ENCODE peak calls at places on chromosomes 16 and 17, in ten cellular contexts. K, A, M, P, V, W, I, B, N and Y are unnamed samples. For H3K27me3, the result is how much of the 10 kb centered on the place peaks cover.

GRCh38 chr16:51164574-51164973 is 13.5 kb upstream of the SALL1 start:
- DNase-seq in A (no peak), V (no peak), W (no peak), K (no peak), M (no peak), B (no peak), N (no peak), P (no peak), I (no peak), Y (no peak)

GRCh38 chr16:58414938-58415451 is 22.7 kb downstream of the GINS3 start:
- DNase-seq in K (peak), W (no peak), M (no peak), B (peak), N (peak), P (no peak), V (no peak), I (no peak), A (no peak), Y (no peak)

GRCh38 chr16:71339481-71340171 is 18.9 kb upstream of the CALB2 start:
- DNase-seq in M (no peak), K (no peak), V (no peak), I (no peak), N (no peak), W (no peak), A (no peak), P (no peak), B (no peak), Y (no peak)

GRCh38 chr17:31510273-31511175 is 119.0 kb downstream of the RAB11FIP4 start:
- DNase-seq in W (no peak), M (no peak), B (peak), K (no peak), I (no peak), N (peak), A (peak), V (peak), P (no peak), Y (no peak)

GRCh38 chr17:28216528-28216927 is 102.5 kb upstream of the TMEM97 start:
- DNase-seq in I (no peak), B (peak), M (no peak), V (no peak), K (peak), P (no peak), W (no peak), A (no peak), N (no peak), Y (no peak)

GRCh38 chr16:50989047-50989446 is 162.0 kb downstream of the SALL1 start:
- DNase-seq in V (no peak), N (no peak), B (no peak), W (no peak), P (no peak), K (no peak), M (no peak), A (no peak), I (no peak), Y (no peak)

GRCh38 chr17:40022961-40023541 is 7.8 kb downstream of the CSF3 start:
- DNase-seq in N (no peak), B (no peak), W (peak), K (no peak), A (no peak), P (no peak), M (no peak), I (no peak), V (no peak), Y (no peak)

GRCh38 chr16:48901712-48902374 is 291.9 kb upstream of the N4BP1 start:
- DNase-seq in B (no peak), M (no peak), K (no peak), P (no peak), I (peak), A (no peak), N (no peak), V (no peak), W (peak), Y (no peak)

GRCh38 chr17:27446569-27447301 is 9.5 kb upstream of the KSR1 start:
- DNase-seq in N (no peak), P (no peak), V (no peak), W (no peak), B (peak), A (no peak), I (no peak), K (peak), M (no peak), Y (no peak)

GRCh38 chr16:10859020-10859419 is 18.0 kb upstream of the CIITA start:
- DNase-seq in A (no peak), V (no peak), I (no peak), K (no peak), W (no peak), B (no peak), M (no peak), N (no peak), P (no peak), Y (no peak)

GRCh38 chr17:79888009-79888540 is 48.8 kb upstream of the CBX4 start:
- DNase-seq in N (no peak), I (no peak), M (no peak), B (no peak), K (no peak), W (peak), P (no peak), V (no peak), A (peak), Y (no peak)

GRCh38 chr16:88769617-88770458 is 15.2 kb downstream of the PIEZO1 start:
- DNase-seq in M (no peak), P (peak), A (no peak), I (no peak), W (peak), K (no peak), V (no peak), B (no peak), N (no peak), Y (no peak)

GRCh38 chr16:20898938-20899502 is 1.1 kb downstream of the DCUN1D3 start:
- DNase-seq in W (no peak), N (no peak), I (no peak), A (no peak), P (no peak), K (peak), B (peak), M (no peak), V (no peak), Y (no peak)

GRCh38 chr17:64398330-64398729 is 7.7 kb upstream of the PECAM1 start:
- DNase-seq in N (no peak), B (no peak), K (no peak), W (no peak), I (no peak), P (no peak), V (no peak), M (no peak), A (peak), Y (no peak)

GRCh38 chr16:23709536-23709935 is 3.5 kb downstream of the ERN2 start:
- DNase-seq in N (no peak), B (no peak), W (no peak), M (no peak), V (no peak), K (no peak), A (peak), I (no peak), P (no peak), Y (no peak)
- H3K27me3 ChIP-seq in N (under half), B (under half), W (under half), M (under half), V (under half), K (under half), A (under half), I (under half), P (under half), Y (under half)

DNA sequence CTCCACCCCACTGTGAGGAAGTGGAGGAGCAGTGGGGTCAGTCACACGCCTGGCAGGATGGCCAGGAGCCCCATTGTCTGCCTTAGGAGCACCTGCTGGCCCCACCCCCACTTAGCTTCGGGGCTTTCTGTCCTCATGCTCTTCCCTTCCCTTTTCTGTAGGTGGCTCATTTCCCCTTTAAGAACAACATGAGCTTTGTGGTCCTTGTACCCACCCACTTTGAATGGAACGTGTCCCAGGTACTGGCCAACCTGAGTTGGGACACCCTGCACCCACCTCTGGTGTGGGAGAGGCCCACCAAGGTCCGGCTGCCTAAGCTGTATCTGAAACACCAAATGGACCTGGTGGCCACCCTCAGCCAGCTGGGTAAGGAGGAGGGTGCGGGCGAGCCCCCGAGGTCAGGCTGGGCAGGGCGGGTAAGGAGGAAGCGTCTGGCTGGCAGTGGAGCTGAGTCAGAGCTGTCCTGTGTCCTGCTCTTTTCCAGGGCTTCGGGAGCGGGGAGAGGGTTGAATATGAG is 9.4 kb upstream of the SERPINF1 start:
- DNase-seq in N (no peak), M (no peak), I (peak), V (no peak), K (no peak), W (peak), P (no peak), B (no peak), A (peak), Y (no peak)
- H3K4me3 ChIP-seq in N (no peak), M (peak), I (peak), V (no peak), K (no peak), W (no peak), P (no peak), B (no peak), A (no peak), Y (peak)

DNA sequence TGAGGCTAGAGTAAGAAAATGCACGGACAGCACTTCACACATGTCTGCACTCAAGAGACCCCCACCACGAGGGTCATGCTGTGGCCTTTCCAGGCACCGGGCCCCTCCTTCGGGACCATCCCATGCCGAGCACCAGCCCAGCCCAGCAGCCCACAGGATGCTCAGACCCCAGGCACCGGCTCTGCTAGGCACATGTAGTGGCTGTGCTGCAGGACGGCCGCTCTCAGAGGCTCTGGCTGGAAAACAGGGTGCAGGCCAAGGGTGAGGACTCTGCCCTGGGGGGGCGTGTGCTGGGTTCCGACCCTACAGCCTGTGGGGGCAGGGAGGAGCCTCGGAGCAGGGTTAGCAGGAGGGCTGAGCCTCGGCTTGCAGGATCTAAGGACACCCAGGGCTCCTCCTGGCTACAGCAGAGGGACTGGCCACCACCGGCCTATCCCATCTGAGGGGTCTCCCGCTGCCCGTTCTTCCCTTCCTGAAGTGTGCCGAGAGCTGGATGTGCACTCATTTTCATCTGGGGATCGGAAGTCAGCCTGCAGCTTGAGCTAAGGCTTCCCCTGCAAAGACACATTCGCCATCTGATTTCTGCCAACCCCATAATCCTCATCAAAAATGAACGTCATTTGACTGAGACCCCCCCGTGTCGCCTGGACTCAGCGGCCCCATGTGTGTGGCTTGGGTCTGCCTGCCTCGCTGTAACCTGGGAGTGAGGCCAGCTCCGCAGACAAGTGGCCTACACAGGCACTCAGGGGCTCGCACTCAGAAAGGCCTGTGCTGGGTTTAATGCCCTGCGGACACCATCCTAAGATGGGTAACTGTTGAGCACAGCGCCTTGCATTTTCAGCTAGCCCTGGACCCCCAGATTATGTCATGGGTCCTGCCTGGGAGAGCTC is 293.1 kb upstream of the FOXF1 start:
- DNase-seq in W (no peak), B (no peak), N (no peak), P (no peak), V (no peak), A (peak), K (no peak), I (no peak), M (peak), Y (peak)
- H3K27me3 ChIP-seq in W (under half), B (under half), N (under half), P (under half), V (under half), A (under half), K (under half), I (under half), M (under half), Y (under half)

DNA sequence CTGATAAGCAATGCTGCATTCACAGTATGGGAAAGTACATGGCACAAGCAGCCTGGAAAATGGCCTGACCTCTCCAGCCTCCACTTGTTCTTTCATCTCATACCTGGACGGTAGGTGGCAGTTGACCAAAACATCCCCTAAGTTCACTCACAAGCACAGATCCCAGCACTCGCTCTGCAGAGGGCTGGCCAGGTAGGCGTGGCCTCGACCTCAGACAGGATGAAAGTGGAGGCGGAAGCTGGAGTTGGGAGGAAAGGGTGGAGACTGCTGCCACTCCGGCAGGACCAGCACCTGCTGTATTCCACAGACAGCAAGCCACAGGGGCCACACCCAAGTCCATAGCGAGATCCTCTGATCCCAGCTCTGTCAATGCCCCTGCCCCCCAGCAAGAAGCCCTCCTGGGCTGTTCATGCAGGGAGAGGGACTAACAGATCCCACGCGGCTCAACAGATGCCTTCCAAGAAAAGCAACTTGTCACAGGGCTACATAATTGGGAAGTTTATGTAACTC is 31.3 kb downstream of the ZCCHC14 start:
- DNase-seq in V (peak), A (no peak), B (no peak), N (peak), P (peak), W (peak), K (peak), M (peak), I (peak), Y (peak)
- H3K4me3 ChIP-seq in V (no peak), A (no peak), B (no peak), N (no peak), P (peak), W (no peak), K (no peak), M (peak), I (peak), Y (peak)

GRCh38 chr17:17229416-17230098 is 7.4 kb downstream of the FLCN start:
- DNase-seq in A (peak), W (no peak), V (no peak), M (no peak), P (no peak), K (no peak), B (no peak), N (no peak), I (no peak), Y (no peak)
- H3K27me3 ChIP-seq in A (under half), W (under half), V (under half), M (under half), P (under half), K (under half), B (under half), N (under half), I (under half), Y (under half)

GRCh38 chr16:2236362-2237075 is at the start of gene DNASE1L2:
- DNase-seq in K (peak), V (no peak), A (peak), W (peak), P (peak), N (no peak), B (no peak), I (no peak), M (no peak), Y (no peak)
- H3K4me3 ChIP-seq in K (peak), V (peak), A (no peak), W (peak), P (peak), N (peak), B (peak), I (no peak), M (peak), Y (no peak)